ENCODE peak calls at places on chromosomes 11 and 22, in four cellular contexts. G is A549, Y is OCI-LY7, B is ovary. W is an unnamed sample.

GRCh38 chr11:134801526-134801925 is 389.5 kb upstream of the B3GAT1 start:
- DNase-seq in G (no peak), Y (no peak), B (no peak), W (no peak)

GRCh38 chr11:71397328-71397860 is 50.8 kb downstream of the DHCR7 start:
- DNase-seq in G (no peak), Y (no peak), B (no peak), W (no peak)

GRCh38 chr11:109247071-109247470 is 174.9 kb upstream of the C11orf87 start:
- DNase-seq in G (no peak), Y (no peak), B (no peak), W (peak; percentile 40)

GRCh38 chr11:19737575-19737974 is 24.9 kb downstream of the NAV2 start:
- DNase-seq in G (no peak), Y (no peak), B (no peak), W (no peak)

GRCh38 chr11:75280770-75281468 is 40.3 kb downstream of the TPBGL start:
- DNase-seq in G (no peak), Y (no peak), B (no peak), W (no peak)

GRCh38 chr11:88195908-88196307 is 20.7 kb upstream of the RAB38 start:
- DNase-seq in G (no peak), Y (no peak), B (no peak), W (no peak)

GRCh38 chr11:118050208-118050891 is 26.5 kb upstream of the TMPRSS4 start:
- DNase-seq in G (no peak), Y (no peak), B (no peak), W (no peak)

GRCh38 chr11:69704508-69705245 is 855 bp upstream of the FGF19 start:
- DNase-seq in G (peak; percentile 46), Y (no peak), B (no peak), W (no peak)

GRCh38 chr11:102238287-102238894 is 78.9 kb upstream of the BIRC3 start:
- DNase-seq in G (no peak), Y (no peak), B (no peak), W (no peak)

GRCh38 chr11:86999388-86999787 is 38.3 kb upstream of the TMEM135 start:
- DNase-seq in G (no peak), Y (no peak), B (no peak), W (no peak)

GRCh38 chr11:84906995-84907394 is 720.1 kb downstream of the DLG2 start:
- DNase-seq in G (no peak), Y (no peak), B (no peak), W (no peak)

GRCh38 chr22:41479671-41480396 is 10.9 kb downstream of the ACO2 start:
- DNase-seq in G (no peak), Y (no peak), B (no peak), W (peak; percentile 82)
- TF ChIP-seq CTCF in G (no peak), Y (no peak), B (no peak), W (peak; percentile 39)

DNA sequence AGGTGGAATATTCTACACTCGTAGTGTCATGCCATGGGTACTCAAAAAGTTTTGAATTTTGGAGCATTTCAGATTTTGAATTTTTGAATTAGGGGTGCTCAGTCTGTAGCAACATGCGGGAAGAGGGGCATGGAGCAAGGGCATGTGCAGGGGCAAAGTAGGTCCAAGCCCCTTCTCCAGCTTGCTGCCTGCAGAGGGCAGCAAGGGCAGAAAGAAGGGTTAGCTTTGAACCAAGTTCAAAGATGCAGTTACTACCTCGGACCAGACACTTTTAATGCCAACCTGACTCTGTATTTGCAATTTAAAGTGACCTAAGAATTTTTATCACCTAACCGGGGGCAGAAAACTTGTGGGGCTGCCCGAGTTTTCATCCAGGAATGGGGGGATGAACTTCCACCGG is 68.2 kb downstream of the CD82 start:
- DNase-seq in G (peak; percentile 17), Y (peak; percentile 11), B (no peak), W (no peak)
- TF ChIP-seq CTCF in G (peak; percentile 30), Y (peak; percentile 65), B (no peak), W (peak; percentile 21)

GRCh38 chr11:65116370-65117205 is 913 bp downstream of the ZNHIT2 start:
- DNase-seq in G (peak; percentile 28), Y (peak; percentile 55), B (no peak), W (peak; percentile 41)

GRCh38 chr11:65119670-65119995 is 2.1 kb upstream of the ZNHIT2 start:
- DNase-seq in G (no peak), Y (peak; percentile 51), B (no peak), W (no peak)

GRCh38 chr11:65117206-65118096 is at the start of gene ZNHIT2:
- DNase-seq in G (peak; percentile 98), Y (peak; percentile 100), B (peak; percentile 100), W (peak; percentile 99)

GRCh38 chr11:65120831-65121230 is 1.1 kb downstream of the FAU start:
- DNase-seq in G (no peak), Y (no peak), B (no peak), W (no peak)

DNA sequence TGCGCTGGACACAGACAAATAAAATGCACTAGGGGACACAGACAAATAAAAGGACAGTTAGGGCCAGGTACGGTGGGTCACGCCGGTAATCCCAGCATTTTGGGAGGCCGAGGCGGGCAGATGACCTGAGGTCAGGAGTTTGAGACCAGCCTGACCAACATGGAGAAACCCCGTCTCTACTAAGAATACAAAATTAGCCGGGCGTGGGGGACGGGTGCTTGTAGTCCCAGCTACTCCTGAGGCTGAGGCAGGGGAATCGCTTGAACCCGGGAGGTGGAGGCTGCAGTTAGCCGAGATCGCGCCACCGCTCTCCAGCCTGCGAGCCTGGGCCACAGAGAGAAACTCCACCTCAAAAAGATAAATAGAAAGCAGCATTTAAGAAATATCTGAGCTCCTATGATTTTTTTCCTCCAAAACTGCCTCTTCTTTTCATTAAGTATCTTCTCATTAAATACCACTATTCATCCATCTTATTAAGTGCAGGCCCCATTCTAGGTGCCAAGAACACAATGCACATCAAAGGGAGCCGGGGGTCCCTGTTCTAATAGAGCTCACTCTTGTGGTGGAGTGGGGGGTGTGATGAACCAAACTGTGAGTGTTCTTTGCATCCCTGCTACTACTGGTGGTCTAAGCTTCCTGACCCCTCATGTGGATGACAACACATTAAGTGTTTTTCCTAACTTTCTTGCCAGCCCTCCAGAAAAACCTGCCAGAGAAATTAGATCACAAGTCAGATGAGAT is 766 bp upstream of the ZNHIT2 start:
- DNase-seq in G (no peak), Y (no peak), B (no peak), W (no peak)
- TF ChIP-seq CTCF in G (no peak), Y (no peak), B (no peak), W (no peak)

GRCh38 chr22:19632671-19633148 is 81.6 kb upstream of the SEPTIN5 start:
- DNase-seq in G (no peak), Y (no peak), B (no peak), W (no peak)

GRCh38 chr22:19634206-19634536 is 80.1 kb upstream of the SEPTIN5 start:
- DNase-seq in G (no peak), Y (no peak), B (no peak), W (no peak)

GRCh38 chr22:19630614-19631013 is 83.7 kb upstream of the SEPTIN5 start:
- DNase-seq in G (no peak), Y (no peak), B (no peak), W (no peak)

GRCh38 chr22:19629720-19630419 is 84.4 kb upstream of the SEPTIN5 start:
- DNase-seq in G (peak; percentile 70), Y (peak; percentile 86), B (peak; percentile 74), W (peak; percentile 80)

GRCh38 chr22:19631899-19632670 is 82.2 kb upstream of the SEPTIN5 start:
- DNase-seq in G (peak; percentile 51), Y (peak; percentile 33), B (no peak), W (peak; percentile 49)
- TF ChIP-seq CTCF in G (peak; percentile 36), Y (peak; percentile 60), B (no peak), W (peak; percentile 75)

GRCh38 chr11:90134420-90135003 is at the start of gene NAALAD2:
- DNase-seq in G (peak; percentile 5), Y (no peak), B (peak; percentile 45), W (peak; percentile 34)
- TF ChIP-seq CTCF in G (no peak), Y (no peak), B (no peak), W (no peak)

DNA sequence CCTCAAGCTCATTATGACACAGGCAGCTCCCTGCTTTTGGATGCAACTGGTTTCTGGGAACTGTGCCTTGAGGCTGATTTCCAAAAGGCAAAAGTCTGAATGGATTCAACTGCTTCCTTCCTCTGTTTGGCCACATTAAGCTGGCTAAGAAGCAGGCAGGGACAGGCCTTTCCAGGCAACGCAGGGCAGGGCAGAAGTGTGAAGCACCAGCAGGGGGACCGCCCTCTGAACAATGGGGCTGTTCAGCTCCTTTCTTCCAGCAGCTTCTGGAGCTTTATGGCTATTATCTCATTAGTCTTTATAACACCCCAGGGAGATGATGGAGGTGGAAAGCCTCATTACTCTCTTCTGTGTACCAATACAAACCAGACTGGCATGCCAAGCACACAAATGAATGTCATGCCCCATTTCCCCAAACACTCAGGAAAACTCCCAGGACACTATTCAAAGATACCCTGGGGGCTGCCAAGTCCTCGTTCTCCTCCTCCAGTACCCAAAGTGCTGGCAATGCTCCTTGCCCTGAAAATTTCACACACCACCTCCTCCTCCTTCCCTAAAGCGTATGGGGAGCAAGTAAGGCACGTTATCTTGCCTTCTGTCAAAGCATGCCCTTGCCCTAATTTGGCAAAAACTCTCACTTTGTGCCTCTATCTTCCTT is 21.3 kb downstream of the MORC2 start:
- DNase-seq in G (no peak), Y (no peak), B (no peak), W (peak; percentile 11)
- TF ChIP-seq CTCF in G (no peak), Y (no peak), B (no peak), W (peak; percentile 19)

DNA sequence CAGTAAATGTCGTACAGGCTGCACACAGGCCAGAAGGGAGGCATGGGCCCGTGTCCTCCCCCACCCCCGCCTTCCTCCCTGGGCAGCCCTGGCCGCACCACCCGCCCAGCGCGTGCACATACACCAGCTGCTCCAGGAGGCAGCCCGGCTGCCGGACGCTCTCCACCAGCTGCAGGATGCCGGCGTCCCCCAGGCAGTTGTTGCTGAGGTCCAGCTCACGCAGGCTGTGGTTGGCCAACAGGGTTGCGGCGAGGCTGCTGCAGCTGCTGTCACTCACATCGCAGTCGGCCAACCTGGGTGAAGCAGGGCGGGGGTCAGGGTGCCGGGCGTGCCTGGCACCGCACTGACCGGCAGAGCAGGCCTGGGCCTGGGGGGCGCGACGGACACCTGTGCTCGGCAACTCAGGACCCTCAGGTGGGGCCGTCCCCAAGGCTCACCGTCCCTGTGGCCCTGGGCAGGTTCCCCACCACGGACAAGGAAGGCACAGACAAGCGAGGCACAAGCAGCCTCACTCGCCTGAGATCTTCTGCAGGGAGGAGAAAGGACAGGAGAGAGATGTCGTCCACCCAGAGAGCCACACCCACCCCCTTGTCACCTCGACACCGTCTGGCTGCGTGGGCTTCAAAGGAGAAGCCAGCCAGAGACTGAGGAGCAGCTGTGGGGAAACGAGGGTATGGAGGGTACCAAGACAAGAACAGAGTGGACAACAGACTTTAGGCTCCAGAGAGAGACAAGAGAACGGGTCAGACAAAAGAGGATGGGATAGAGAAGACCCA is 12.1 kb downstream of the RNH1 start:
- DNase-seq in G (no peak), Y (no peak), B (no peak), W (no peak)
- TF ChIP-seq CTCF in G (no peak), Y (no peak), B (no peak), W (no peak)

GRCh38 chr22:47681766-47682165 is 919.3 kb downstream of the TBC1D22A start:
- DNase-seq in G (no peak), Y (no peak), B (no peak), W (no peak)
- TF ChIP-seq CTCF in G (no peak), Y (no peak), B (no peak), W (no peak)

GRCh38 chr11:3049430-3050243 is 7.6 kb downstream of the CARS1 start:
- DNase-seq in G (peak; percentile 77), Y (peak; percentile 10), B (peak; percentile 65), W (peak; percentile 94)
- TF ChIP-seq CTCF in G (peak; percentile 16), Y (no peak), B (no peak), W (peak; percentile 52)